ENCODE peak calls at places on chromosome 3, in seven cellular contexts. Q, D, I, Z, A, C and K are unnamed samples.

GRCh38 chr3:134242649-134243637 is 7.7 kb downstream of the RYK start:
- DNase-seq in Q (no peak), Z (peak; percentile 86), D (no peak), I (no peak), A (peak; percentile 74), C (no peak), K (no peak)

GRCh38 chr3:87037652-87038051 is 46.7 kb upstream of the VGLL3 start:
- DNase-seq in A (no peak), D (no peak), C (no peak), I (no peak), Z (no peak), Q (no peak), K (no peak)

GRCh38 chr3:40104441-40104840 is 205.1 kb upstream of the EIF1B start:
- DNase-seq in Q (no peak), C (no peak), A (no peak), I (no peak), D (no peak), Z (no peak), K (no peak)

GRCh38 chr3:23915537-23916108 is 1.2 kb downstream of the NKIRAS1 start:
- DNase-seq in A (no peak), I (no peak), D (no peak), Z (peak; percentile 61), Q (no peak), C (no peak), K (no peak)

GRCh38 chr3:195033531-195034091 is 237.3 kb downstream of the XXYLT1 start:
- DNase-seq in Q (no peak), A (no peak), D (no peak), I (no peak), C (peak; percentile 51), Z (no peak), K (peak; percentile 26)

GRCh38 chr3:130405956-130406355 is 60.5 kb downstream of the COL6A5 start:
- DNase-seq in Z (no peak), D (no peak), C (no peak), I (no peak), Q (no peak), A (no peak), K (no peak)

GRCh38 chr3:59235221-59236012 is 185.6 kb upstream of the CFAP20DC start:
- DNase-seq in Z (no peak), A (no peak), D (no peak), Q (no peak), C (no peak), I (peak; percentile 65), K (no peak)

GRCh38 chr3:40054568-40055222 is 245.3 kb downstream of the MYRIP start:
- DNase-seq in C (no peak), Q (no peak), Z (no peak), A (no peak), D (no peak), I (no peak), K (no peak)

GRCh38 chr3:113531826-113532697 is at the start of gene SIDT1:
- DNase-seq in Z (no peak), I (peak; percentile 89), D (peak; percentile 48), C (no peak), Q (no peak), A (no peak), K (peak; percentile 14)

GRCh38 chr3:9088431-9089353 is 125.4 kb upstream of the RAD18 start:
- DNase-seq in Z (peak; percentile 78), Q (no peak), C (no peak), A (no peak), D (no peak), I (no peak), K (no peak)

GRCh38 chr3:18812316-18812715 is 336.0 kb upstream of the KCNH8 start:
- DNase-seq in C (no peak), D (no peak), I (no peak), Q (no peak), Z (peak; percentile 83), A (no peak), K (no peak)

GRCh38 chr3:19216669-19217337 is 68.5 kb downstream of the KCNH8 start:
- DNase-seq in C (no peak), Q (no peak), A (no peak), D (no peak), I (no peak), Z (peak; percentile 2), K (peak; percentile 62)

GRCh38 chr3:63429905-63430304 is 151.8 kb downstream of the SYNPR start:
- DNase-seq in D (no peak), C (no peak), A (no peak), I (no peak), Q (no peak), Z (no peak), K (no peak)

GRCh38 chr3:197219627-197220026 is 78.8 kb downstream of the DLG1 start:
- DNase-seq in Z (no peak), D (no peak), A (no peak), C (no peak), Q (no peak), I (no peak), K (no peak)

GRCh38 chr3:15754047-15754446 is 43.7 kb downstream of the ANKRD28 start:
- DNase-seq in C (no peak), A (no peak), D (peak; percentile 47), Q (no peak), Z (peak; percentile 47), I (no peak), K (no peak)

GRCh38 chr3:77602722-77603121 is 562.8 kb downstream of the ROBO2 start:
- DNase-seq in A (no peak), C (no peak), I (no peak), Q (no peak), D (no peak), Z (no peak), K (no peak)

GRCh38 chr3:116190095-116190494 is 255.2 kb downstream of the LSAMP start:
- DNase-seq in I (no peak), C (no peak), Z (no peak), D (no peak), A (no peak), Q (no peak), K (no peak)

GRCh38 chr3:52714335-52715302 is 8.7 kb downstream of the SPCS1 start:
- DNase-seq in C (no peak), Z (no peak), D (no peak), I (no peak), Q (no peak), A (no peak), K (no peak)

GRCh38 chr3:161567962-161568361 is 71.4 kb downstream of the OTOL1 start:
- DNase-seq in Q (no peak), I (no peak), C (no peak), D (no peak), Z (no peak), A (peak; percentile 69), K (no peak)

GRCh38 chr3:4340077-4340410 is 36.9 kb downstream of the SETMAR start:
- DNase-seq in I (no peak), Q (no peak), Z (no peak), D (no peak), C (no peak), A (no peak), K (no peak)

GRCh38 chr3:46213201-46213600 is 5.1 kb upstream of the CCR1 start:
- DNase-seq in A (no peak), Q (no peak), I (peak; percentile 27), Z (no peak), D (no peak), C (no peak), K (no peak)

GRCh38 chr3:181725033-181725775 is 13.5 kb downstream of the SOX2 start:
- DNase-seq in A (no peak), Z (no peak), I (no peak), Q (no peak), C (no peak), D (no peak), K (no peak)

GRCh38 chr3:149085828-149086231 is 503 bp downstream of the HLTF start:
- DNase-seq in Q (no peak), C (no peak), Z (peak; percentile 40), D (peak; percentile 57), A (no peak), I (peak; percentile 55), K (peak; percentile 23)

DNA sequence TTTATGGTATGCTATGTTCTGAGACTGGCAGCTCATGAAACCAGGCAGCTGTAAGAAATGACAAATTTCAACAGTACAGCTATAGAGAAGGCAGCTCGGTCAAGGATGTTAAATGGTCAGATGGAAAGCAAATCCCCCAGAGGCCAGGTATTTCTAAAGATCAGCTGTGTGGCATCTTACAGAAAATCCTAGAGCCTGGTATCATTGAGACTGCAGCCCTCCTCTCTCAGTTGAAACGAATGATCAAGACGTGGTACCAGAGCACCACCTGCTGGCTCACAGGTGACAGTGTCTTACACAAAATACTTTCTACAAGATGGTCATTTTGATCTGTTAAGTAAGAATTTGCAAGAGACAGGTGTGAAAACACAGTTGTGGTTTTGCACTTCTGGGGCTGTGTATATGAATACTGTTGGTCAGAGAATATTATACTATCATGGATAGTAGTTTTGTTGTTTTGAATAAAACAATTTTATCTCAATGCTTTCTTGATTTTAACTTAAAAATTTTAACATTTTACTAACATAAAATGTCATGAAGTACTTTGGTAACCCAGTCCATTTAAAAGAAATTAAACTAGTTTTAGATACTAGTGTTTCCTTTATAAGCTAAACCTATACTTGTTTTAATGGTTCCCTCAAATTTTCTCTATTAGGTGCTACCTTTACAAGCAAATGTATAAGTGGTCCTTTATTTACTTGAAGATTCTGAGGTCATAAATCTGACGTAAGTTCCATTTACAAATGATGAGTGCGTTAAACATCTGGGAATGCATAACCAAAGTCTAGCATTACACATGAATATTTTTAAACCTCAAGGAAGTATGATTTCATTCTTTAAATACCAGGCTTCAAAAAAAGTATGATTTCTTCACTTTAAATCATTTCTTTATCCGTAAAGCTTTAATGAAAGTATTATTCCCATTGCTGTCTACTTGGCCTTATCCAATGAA is 121.9 kb downstream of the PDZRN3 start:
- DNase-seq in Q (no peak), C (no peak), A (peak; percentile 80), Z (peak; percentile 86), I (peak; percentile 92), D (peak; percentile 76), K (no peak)
- H3K4me3 ChIP-seq in Q (no peak overlapping the region), C (no peak overlapping the region), A (no peak overlapping the region), Z (no peak overlapping the region), I (no peak overlapping the region), D (no peak overlapping the region), K (no peak overlapping the region)

DNA sequence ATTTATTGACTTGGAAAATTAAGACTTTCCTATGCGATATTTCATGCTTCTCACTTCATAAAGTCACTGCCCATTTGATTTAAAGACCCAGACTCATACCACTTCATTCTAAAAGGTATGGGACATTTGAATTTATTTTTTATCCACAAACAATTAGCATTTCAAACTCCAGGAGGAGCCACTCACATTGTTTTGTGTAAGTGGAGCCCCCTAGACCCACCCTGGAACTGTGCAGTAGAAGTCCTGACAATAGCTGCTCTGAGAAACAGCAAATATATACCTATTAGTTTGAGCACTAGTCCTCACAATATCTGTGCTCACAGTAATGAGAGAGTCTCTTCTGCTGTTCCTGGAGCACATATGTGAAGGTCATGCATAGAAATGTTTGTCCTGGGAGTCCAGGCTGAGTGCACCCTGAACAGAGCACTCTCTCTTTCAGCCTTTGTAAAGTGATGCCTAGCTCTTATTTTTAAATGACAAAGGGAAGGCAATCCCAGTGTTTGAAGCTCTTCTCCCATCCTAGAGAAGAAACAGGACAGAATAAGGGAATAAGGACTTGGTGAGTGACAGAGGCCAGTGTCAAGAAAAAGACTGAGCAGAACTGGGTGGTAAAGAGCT is 127.5 kb upstream of the STRIT1 start:
- DNase-seq in Z (no peak), Q (no peak), D (no peak), A (no peak), C (no peak), I (no peak), K (no peak)
- TF ChIP-seq CTCF in Z (no peak), Q (no peak), D (no peak), A (no peak), C (no peak), I (no peak), K (no peak)

GRCh38 chr3:183178833-183179549 is 16.5 kb upstream of the LAMP3 start:
- DNase-seq in I (peak; percentile 32), Q (peak; percentile 65), D (peak; percentile 25), A (no peak), C (no peak), Z (peak; percentile 48), K (no peak)
- H3K4me3 ChIP-seq in I (peak overlapping the region; percentile 43), Q (peak overlapping the region; percentile 62), D (peak overlapping the region; percentile 45), A (peak overlapping the region; percentile 46), C (peak overlapping the region; percentile 55), Z (peak overlapping the region; percentile 44), K (peak overlapping the region; percentile 14)

GRCh38 chr3:48232734-48233133 is 8.2 kb upstream of the ZNF589 start:
- DNase-seq in Z (peak; percentile 72), A (no peak), C (peak; percentile 66), D (peak; percentile 71), Q (peak; percentile 82), I (peak; percentile 80), K (no peak)
- TF ChIP-seq CTCF in Z (peak; percentile 65), A (peak; percentile 61), C (peak; percentile 56), D (peak; percentile 51), Q (peak; percentile 30), I (peak; percentile 64), K (peak; percentile 71)